ENCODE peak calls at places on chromosomes 2 and 18, in nine cellular contexts. Q, P, X, Y, T, O, I, U and F are unnamed samples.

GRCh38 chr2:99880148-99880983 is 262.0 kb downstream of the AFF3 start:
- DNase-seq in Y (no peak), T (no peak), X (no peak), I (peak; percentile 57), U (no peak), P (peak; percentile 33), O (no peak), Q (peak; percentile 36), F (no peak)

GRCh38 chr2:188518391-188518790 is 226.7 kb downstream of the GULP1 start:
- DNase-seq in Q (peak; percentile 50), O (no peak), U (no peak), X (no peak), Y (no peak), T (no peak), P (no peak), I (no peak), F (no peak)

GRCh38 chr2:25125949-25126348 is 42.4 kb downstream of the POMC start:
- DNase-seq in U (no peak), P (no peak), Q (no peak), Y (no peak), O (no peak), T (no peak), X (peak; percentile 26), I (no peak), F (no peak)

GRCh38 chr2:36473230-36473629 is 117.7 kb downstream of the CRIM1 start:
- DNase-seq in Q (peak; percentile 58), O (no peak), P (no peak), U (no peak), I (no peak), Y (no peak), X (no peak), T (no peak), F (no peak)

GRCh38 chr2:203720011-203720410 is 13.6 kb downstream of the CD28 start:
- DNase-seq in U (no peak), I (no peak), Y (no peak), Q (no peak), X (no peak), O (no peak), T (no peak), P (no peak), F (no peak)

GRCh38 chr2:5389740-5390139 is 302.4 kb upstream of the SOX11 start:
- DNase-seq in T (no peak), U (no peak), P (no peak), Q (no peak), O (no peak), Y (no peak), X (no peak), I (no peak), F (no peak)

GRCh38 chr2:74233648-74234047 is 35.2 kb downstream of the MTHFD2 start:
- DNase-seq in T (no peak), Y (no peak), O (no peak), Q (no peak), P (no peak), X (no peak), I (no peak), U (no peak), F (no peak)

GRCh38 chr2:224586127-224586702 is 1.1 kb upstream of the CUL3 start:
- DNase-seq in I (no peak), O (peak; percentile 41), U (no peak), T (no peak), P (no peak), X (no peak), Q (no peak), Y (no peak), F (no peak)

GRCh38 chr18:47968006-47968676 is 37.7 kb upstream of the SMAD2 start:
- DNase-seq in Y (no peak), U (no peak), X (no peak), I (no peak), P (peak; percentile 59), O (no peak), Q (peak; percentile 63), T (no peak), F (no peak)

GRCh38 chr2:45009303-45009927 is at the start of gene SIX2:
- DNase-seq in Y (peak; percentile 77), P (peak; percentile 99), I (peak; percentile 79), X (peak; percentile 94), O (peak; percentile 72), U (peak; percentile 97), T (peak; percentile 84), Q (peak; percentile 99), F (peak; percentile 75)

GRCh38 chr2:216694201-216694825 is 1.0 kb downstream of the IGFBP5 start:
- DNase-seq in T (no peak), U (peak; percentile 84), X (peak; percentile 84), P (peak; percentile 84), Y (peak; percentile 59), Q (peak; percentile 35), I (peak; percentile 75), O (no peak), F (peak; percentile 68)

GRCh38 chr2:104164721-104165252 is 689.1 kb upstream of the POU3F3 start:
- DNase-seq in X (no peak), T (no peak), Y (no peak), U (no peak), Q (no peak), P (no peak), I (no peak), O (no peak), F (no peak)

GRCh38 chr2:10664652-10665051 is 25.1 kb downstream of the NOL10 start:
- DNase-seq in T (no peak), I (no peak), O (no peak), X (no peak), P (no peak), Q (no peak), Y (no peak), U (no peak), F (no peak)

GRCh38 chr2:10665833-10666232 is 23.9 kb downstream of the NOL10 start:
- DNase-seq in X (no peak), Q (no peak), T (no peak), O (no peak), P (no peak), Y (no peak), U (no peak), I (no peak), F (no peak)

GRCh38 chr2:10668402-10669012 is 21.3 kb downstream of the NOL10 start:
- DNase-seq in T (no peak), U (no peak), Y (peak; percentile 20), X (no peak), Q (peak; percentile 78), I (no peak), P (peak; percentile 76), O (peak; percentile 30), F (peak; percentile 27)
- TF ChIP-seq CTCF in T (peak; percentile 40), U (peak; percentile 69), Y (peak; percentile 85), X (peak; percentile 58), Q (peak; percentile 62), I (peak; percentile 39), P (peak; percentile 61), O (peak; percentile 24), F (peak; percentile 85)

GRCh38 chr2:3399829-3400228 is 20.3 kb downstream of the TRAPPC12 start:
- DNase-seq in U (no peak), T (no peak), I (no peak), X (peak; percentile 91), Y (no peak), P (no peak), O (no peak), Q (peak; percentile 8), F (no peak)

GRCh38 chr2:3396920-3397559 is 17.5 kb downstream of the TRAPPC12 start:
- DNase-seq in X (no peak), P (no peak), I (no peak), T (no peak), Y (no peak), U (no peak), O (no peak), Q (no peak), F (no peak)

GRCh38 chr2:3403587-3404334 is 24.3 kb downstream of the TRAPPC12 start:
- DNase-seq in Q (no peak), X (no peak), U (no peak), O (peak; percentile 84), P (no peak), T (no peak), I (no peak), Y (no peak), F (no peak)

GRCh38 chr2:3399403-3399802 is 19.9 kb downstream of the TRAPPC12 start:
- DNase-seq in O (no peak), Y (no peak), P (no peak), X (no peak), U (no peak), T (no peak), Q (no peak), I (peak; percentile 42), F (no peak)

GRCh38 chr2:3398837-3399236 is 19.3 kb downstream of the TRAPPC12 start:
- DNase-seq in X (no peak), I (no peak), P (no peak), T (no peak), Q (no peak), Y (no peak), O (no peak), U (no peak), F (no peak)
- TF ChIP-seq CTCF in X (no peak), I (peak; percentile 14), P (no peak), T (no peak), Q (peak; percentile 6), Y (no peak), O (no peak), U (no peak), F (no peak)

GRCh38 chr18:33181016-33181415 is 259.5 kb downstream of the CCDC178 start:
- DNase-seq in P (no peak), X (no peak), Y (no peak), O (no peak), U (no peak), I (no peak), T (no peak), Q (no peak), F (no peak)

GRCh38 chr18:33183136-33183535 is 257.4 kb downstream of the CCDC178 start:
- DNase-seq in O (no peak), U (no peak), X (no peak), Y (no peak), Q (no peak), I (no peak), P (no peak), T (no peak), F (no peak)

GRCh38 chr18:33184178-33184577 is 256.3 kb downstream of the CCDC178 start:
- DNase-seq in O (no peak), P (no peak), Q (peak; percentile 5), I (no peak), X (no peak), U (no peak), T (no peak), Y (no peak), F (no peak)

GRCh38 chr18:33184918-33185317 is 255.6 kb downstream of the CCDC178 start:
- DNase-seq in I (no peak), X (no peak), P (no peak), Y (no peak), O (no peak), U (no peak), Q (no peak), T (no peak), F (no peak)
- TF ChIP-seq CTCF in I (peak; percentile 22), X (no peak), P (no peak), Y (peak; percentile 26), O (no peak), U (no peak), Q (no peak), T (no peak), F (peak; percentile 42)

GRCh38 chr18:54672846-54673475 is 81.9 kb downstream of the DYNAP start:
- DNase-seq in Q (peak; percentile 3), U (no peak), Y (no peak), X (no peak), P (no peak), O (no peak), T (no peak), I (no peak), F (no peak)
- TF ChIP-seq CTCF in Q (no peak), U (no peak), Y (no peak), X (no peak), P (no peak), O (no peak), T (no peak), I (no peak), F (no peak)